ENCODE peak calls at places on chromosomes 12 and 14, in nine cellular contexts. K is mesothelial cell of epicardium; W is WTC11; V is NCI-H1417; U is AG20443; I is ACHN; O is naive B cell; M is stimulated activated CD4-positive, alpha-beta T cell treated with anti-CD3 and anti-CD28 coated beads, Interleukin-4, amount 100 ng/mL, for 4 hours; J is activated T-cell treated with anti-CD3 and anti-CD28 coated beads for 24 hours. R is an unnamed sample.

GRCh38 chr14:103096387-103096786 is 1.9 kb downstream of the EXOC3L4 start:
- DNase-seq in I (no peak), W (no peak), V (no peak), M (no peak), K (no peak), U (no peak), J (no peak), O (no peak), R (no peak)

GRCh38 chr14:74583689-74584434 is 28.2 kb downstream of the LTBP2 start:
- DNase-seq in O (no peak), K (no peak), W (no peak), U (peak), J (peak), I (peak), M (peak), V (no peak), R (peak)

GRCh38 chr12:10178766-10179165 is at the start of gene TMEM52B:
- DNase-seq in O (no peak), M (no peak), I (no peak), K (no peak), V (no peak), J (no peak), W (no peak), U (no peak), R (no peak)

GRCh38 chr14:58607131-58607531 is 30.6 kb upstream of the DACT1 start:
- DNase-seq in I (no peak), J (no peak), M (no peak), O (no peak), V (no peak), K (no peak), W (no peak), U (no peak), R (no peak)

GRCh38 chr12:47939009-47939601 is 24.3 kb upstream of the TMEM106C start:
- DNase-seq in U (no peak), O (no peak), M (no peak), K (no peak), J (no peak), V (no peak), I (no peak), W (no peak), R (no peak)

GRCh38 chr12:1500095-1500801 is 94.1 kb downstream of the FBXL14 start:
- DNase-seq in J (no peak), V (no peak), I (no peak), U (peak), O (no peak), M (no peak), K (no peak), W (no peak), R (peak)

GRCh38 chr14:65628664-65629063 is 216.1 kb downstream of the FUT8 start:
- DNase-seq in J (no peak), V (no peak), O (no peak), U (no peak), M (no peak), I (no peak), K (no peak), W (no peak), R (no peak)

GRCh38 chr14:61080591-61081010 is 99.6 kb downstream of the SLC38A6 start:
- DNase-seq in U (peak), J (no peak), I (no peak), O (no peak), W (no peak), K (no peak), M (no peak), V (no peak), R (peak)

GRCh38 chr14:73058923-73059311 is 583 bp downstream of the RBM25 start:
- DNase-seq in W (peak), U (peak), O (no peak), V (no peak), I (peak), K (no peak), J (no peak), M (no peak), R (peak)

GRCh38 chr12:80195143-80195726 is 95.9 kb downstream of the OTOGL start:
- DNase-seq in W (no peak), K (no peak), J (no peak), V (no peak), M (no peak), U (peak), O (no peak), I (peak), R (peak)

GRCh38 chr12:101819467-101819866 is 11.3 kb downstream of the GNPTAB start:
- DNase-seq in W (no peak), V (no peak), J (no peak), O (no peak), M (no peak), I (no peak), U (no peak), K (no peak), R (no peak)

GRCh38 chr14:71142375-71143038 is 235.2 kb downstream of the PCNX1 start:
- DNase-seq in M (no peak), V (no peak), J (no peak), K (no peak), I (no peak), U (peak), O (peak), W (no peak), R (peak)

GRCh38 chr12:108185002-108185401 is 55.9 kb downstream of the WSCD2 start:
- DNase-seq in M (no peak), U (no peak), K (no peak), I (no peak), O (no peak), J (no peak), W (no peak), V (no peak), R (no peak)

GRCh38 chr14:65531148-65531547 is 118.6 kb downstream of the FUT8 start:
- DNase-seq in V (no peak), J (no peak), W (no peak), U (no peak), I (no peak), K (no peak), O (peak), M (no peak), R (no peak)

GRCh38 chr12:1920971-1921370 is 2.5 kb upstream of the CACNA2D4 start:
- DNase-seq in K (no peak), O (no peak), I (no peak), U (peak), V (no peak), W (no peak), J (no peak), M (no peak), R (no peak)

GRCh38 chr12:123897221-123897620 is 75.4 kb downstream of the CCDC92 start:
- DNase-seq in M (no peak), W (no peak), O (no peak), V (no peak), K (no peak), I (peak), J (no peak), U (no peak), R (peak)

GRCh38 chr12:40692617-40693502 is 621 bp downstream of the CNTN1 start:
- DNase-seq in I (no peak), V (peak), J (no peak), O (no peak), U (peak), M (no peak), W (peak), K (peak), R (peak)

GRCh38 chr12:442235-442884 is 17.4 kb upstream of the B4GALNT3 start:
- DNase-seq in M (no peak), U (peak), O (peak), W (peak), K (no peak), I (peak), V (peak), J (peak), R (peak)

GRCh38 chr12:26121841-26122680 is 2.8 kb downstream of the BHLHE41 start:
- DNase-seq in W (peak), J (no peak), U (no peak), M (peak), O (peak), V (peak), I (peak), K (no peak), R (no peak)

GRCh38 chr14:24060984-24061913 is 9.4 kb downstream of the CARMIL3 start:
- DNase-seq in V (no peak), J (no peak), U (no peak), K (no peak), W (no peak), M (no peak), I (no peak), O (no peak), R (no peak)

GRCh38 chr14:100381386-100382105 is 58.4 kb downstream of the SLC25A47 start:
- DNase-seq in K (no peak), M (no peak), O (no peak), I (no peak), U (no peak), J (no peak), V (no peak), W (no peak), R (no peak)

GRCh38 chr14:48735607-48736006 is 850.6 kb downstream of the RPS29 start:
- DNase-seq in I (no peak), O (no peak), J (no peak), M (no peak), W (no peak), U (no peak), V (no peak), K (no peak), R (no peak)

GRCh38 chr12:80509781-80510556 is 65.9 kb downstream of the PTPRQ start:
- DNase-seq in K (peak), W (no peak), M (no peak), O (no peak), U (peak), I (no peak), J (no peak), V (no peak), R (peak)

GRCh38 chr14:102201369-102201748 is 61.7 kb downstream of the WDR20 start:
- DNase-seq in M (no peak), U (no peak), K (no peak), O (no peak), W (no peak), J (no peak), I (no peak), V (no peak), R (no peak)

GRCh38 chr12:108337235-108338223 is 1.6 kb downstream of the CMKLR1 start:
- DNase-seq in W (peak), M (no peak), J (no peak), I (peak), V (no peak), K (no peak), U (peak), O (no peak), R (peak)

GRCh38 chr12:102760322-102760721 is 156.7 kb downstream of the PAH start:
- DNase-seq in I (no peak), K (no peak), V (no peak), U (no peak), O (no peak), W (no peak), J (no peak), M (no peak), R (no peak)

GRCh38 chr12:83573676-83574075 is 887.0 kb downstream of the TMTC2 start:
- DNase-seq in J (no peak), V (no peak), W (no peak), O (no peak), I (peak), M (no peak), U (peak), K (no peak), R (no peak)

GRCh38 chr12:70508178-70508577 is 129.1 kb downstream of the PTPRB start:
- DNase-seq in V (no peak), W (no peak), M (no peak), U (no peak), I (no peak), K (no peak), J (no peak), O (no peak), R (no peak)

GRCh38 chr12:52045794-52046199 is 5.4 kb upstream of the NR4A1 start:
- DNase-seq in O (no peak), U (no peak), M (no peak), W (no peak), J (no peak), V (no peak), K (no peak), I (no peak), R (no peak)

GRCh38 chr12:6334940-6335450 is 6.9 kb downstream of the TNFRSF1A start:
- DNase-seq in V (no peak), W (no peak), U (no peak), K (no peak), M (no peak), O (no peak), I (no peak), J (no peak), R (no peak)

GRCh38 chr14:58826845-58827686 is 189.3 kb downstream of the DACT1 start:
- DNase-seq in I (peak), W (no peak), M (no peak), K (no peak), J (no peak), V (no peak), O (no peak), U (no peak), R (no peak)

GRCh38 chr12:71291746-71292145 is 133.9 kb upstream of the TSPAN8 start:
- DNase-seq in V (no peak), W (no peak), J (no peak), I (no peak), M (no peak), O (no peak), K (no peak), U (no peak), R (no peak)

GRCh38 chr12:117119592-117120198 is 20.5 kb upstream of the TESC start:
- DNase-seq in K (no peak), W (peak), I (peak), M (no peak), O (no peak), U (no peak), J (no peak), V (peak), R (peak)

GRCh38 chr12:121925361-121925725 is 7.0 kb downstream of the CFAP251 start:
- DNase-seq in K (no peak), W (no peak), U (peak), V (no peak), M (no peak), O (no peak), I (no peak), J (no peak), R (no peak)

GRCh38 chr12:122988612-122989442 is 8.3 kb downstream of the ARL6IP4 start:
- DNase-seq in U (no peak), W (no peak), K (no peak), M (no peak), I (no peak), J (no peak), V (no peak), O (no peak), R (no peak)

GRCh38 chr12:121915841-121916321 is 2.5 kb upstream of the CFAP251 start:
- DNase-seq in V (no peak), K (no peak), M (no peak), U (no peak), I (no peak), J (no peak), O (no peak), W (no peak), R (no peak)

GRCh38 chr14:99245541-99246511 is 26.2 kb downstream of the BCL11B start:
- DNase-seq in M (no peak), I (no peak), W (peak), O (no peak), U (no peak), K (no peak), V (no peak), J (no peak), R (peak)

GRCh38 chr14:78401866-78402265 is 231.7 kb downstream of the NRXN3 start:
- DNase-seq in V (no peak), J (no peak), O (no peak), I (peak), K (no peak), W (no peak), M (no peak), U (no peak), R (peak)

GRCh38 chr14:22598099-22598895 is at the start of gene ABHD4:
- DNase-seq in W (peak), K (peak), V (peak), I (peak), M (peak), O (peak), J (no peak), U (peak), R (peak)

R was measured in Daoy.